ENCODE peak calls at places on chromosome 4, in four cellular contexts. One of them, this sample, is unnamed. For H3K4me1 and H3K27me3, the result is how much of the 10 kb centered on the place peaks cover.

GRCh38 chr4:128061566-128062536 is 739 bp downstream of the LARP1B start:
- DNase-seq in thoracic aorta: no peak
- DNase-seq in H1: peak
- DNase-seq in prostate gland: peak
- DNase-seq in this sample: peak

GRCh38 chr4:158998624-158999023 is 104.3 kb upstream of the RAPGEF2 start:
- DNase-seq in thoracic aorta: no peak
- DNase-seq in H1: no peak
- DNase-seq in prostate gland: no peak
- DNase-seq in this sample: no peak

GRCh38 chr4:38109896-38110295 is 149.7 kb downstream of the PTTG2 start:
- DNase-seq in thoracic aorta: no peak
- DNase-seq in H1: no peak
- DNase-seq in prostate gland: no peak
- DNase-seq in this sample: no peak

GRCh38 chr4:169133932-169134331 is 123.9 kb upstream of the CBR4 start:
- DNase-seq in thoracic aorta: no peak
- DNase-seq in H1: no peak
- DNase-seq in prostate gland: peak
- DNase-seq in this sample: no peak

GRCh38 chr4:93897559-93897958 is 69.0 kb downstream of the ATOH1 start:
- DNase-seq in thoracic aorta: no peak
- DNase-seq in H1: no peak
- DNase-seq in prostate gland: no peak
- DNase-seq in this sample: no peak

GRCh38 chr4:7195546-7196282 is 3.4 kb downstream of the SORCS2 start:
- DNase-seq in thoracic aorta: no peak
- DNase-seq in H1: no peak
- DNase-seq in prostate gland: no peak
- DNase-seq in this sample: no peak

GRCh38 chr4:86586160-86586572 is 7.9 kb upstream of the PTPN13 start:
- DNase-seq in thoracic aorta: no peak
- DNase-seq in H1: no peak
- DNase-seq in prostate gland: no peak
- DNase-seq in this sample: no peak

GRCh38 chr4:28730304-28730703 is 1869.7 kb downstream of the STIM2 start:
- DNase-seq in thoracic aorta: no peak
- DNase-seq in H1: no peak
- DNase-seq in prostate gland: no peak
- DNase-seq in this sample: no peak

GRCh38 chr4:150664935-150665334 is 83.0 kb downstream of the MAB21L2 start:
- DNase-seq in thoracic aorta: no peak
- DNase-seq in H1: no peak
- DNase-seq in prostate gland: no peak
- DNase-seq in this sample: no peak

GRCh38 chr4:136571315-136571714 is 961.0 kb downstream of the PCDH18 start:
- DNase-seq in thoracic aorta: no peak
- DNase-seq in H1: no peak
- DNase-seq in prostate gland: no peak
- DNase-seq in this sample: no peak

GRCh38 chr4:23993373-23993772 is 103.5 kb upstream of the PPARGC1A start:
- DNase-seq in thoracic aorta: no peak
- DNase-seq in H1: no peak
- DNase-seq in prostate gland: no peak
- DNase-seq in this sample: no peak

GRCh38 chr4:16916719-16917337 is 18.4 kb upstream of the LDB2 start:
- DNase-seq in thoracic aorta: no peak
- DNase-seq in H1: peak
- DNase-seq in prostate gland: no peak
- DNase-seq in this sample: no peak

GRCh38 chr4:1404573-1405248 is 1.5 kb downstream of the NKX1-1 start:
- DNase-seq in thoracic aorta: no peak
- DNase-seq in H1: no peak
- DNase-seq in prostate gland: peak
- DNase-seq in this sample: peak

GRCh38 chr4:18343581-18343980 is 322.0 kb upstream of the LCORL start:
- DNase-seq in thoracic aorta: no peak
- DNase-seq in H1: no peak
- DNase-seq in prostate gland: no peak
- DNase-seq in this sample: no peak

GRCh38 chr4:984336-985054 is 2.3 kb upstream of the IDUA start:
- DNase-seq in thoracic aorta: no peak
- DNase-seq in H1: no peak
- DNase-seq in prostate gland: no peak
- DNase-seq in this sample: no peak

GRCh38 chr4:36385951-36386561 is 104.6 kb downstream of the DTHD1 start:
- DNase-seq in thoracic aorta: no peak
- DNase-seq in H1: no peak
- DNase-seq in prostate gland: no peak
- DNase-seq in this sample: no peak

GRCh38 chr4:2083116-2083825 is 24.1 kb downstream of the NAT8L start:
- DNase-seq in thoracic aorta: no peak
- DNase-seq in H1: no peak
- DNase-seq in prostate gland: no peak
- DNase-seq in this sample: no peak

GRCh38 chr4:8534601-8535000 is 45.6 kb upstream of the GPR78 start:
- DNase-seq in thoracic aorta: no peak
- DNase-seq in H1: no peak
- DNase-seq in prostate gland: no peak
- DNase-seq in this sample: no peak

GRCh38 chr4:158624889-158625478 is 46.7 kb downstream of the C4orf46 start:
- DNase-seq in thoracic aorta: no peak
- DNase-seq in H1: no peak
- DNase-seq in prostate gland: no peak
- DNase-seq in this sample: no peak

GRCh38 chr4:113559947-113560346 is 201.6 kb downstream of the CAMK2D start:
- DNase-seq in thoracic aorta: no peak
- DNase-seq in H1: no peak
- DNase-seq in prostate gland: no peak
- DNase-seq in this sample: no peak

GRCh38 chr4:187603093-187603395 is 392.5 kb upstream of the ZFP42 start:
- DNase-seq in thoracic aorta: no peak
- DNase-seq in H1: no peak
- DNase-seq in prostate gland: no peak
- DNase-seq in this sample: no peak

GRCh38 chr4:150510176-150510875 is 71.6 kb upstream of the MAB21L2 start:
- DNase-seq in thoracic aorta: no peak
- DNase-seq in H1: no peak
- DNase-seq in prostate gland: no peak
- DNase-seq in this sample: no peak

GRCh38 chr4:6050551-6050950 is 32.3 kb upstream of the C4orf50 start:
- DNase-seq in thoracic aorta: no peak
- DNase-seq in H1: no peak
- DNase-seq in prostate gland: no peak
- DNase-seq in this sample: no peak

GRCh38 chr4:2598661-2599654 is 62.5 kb downstream of the FAM193A start:
- DNase-seq in thoracic aorta: no peak
- DNase-seq in H1: no peak
- DNase-seq in prostate gland: no peak
- DNase-seq in this sample: no peak

GRCh38 chr4:105605493-105605892 is 53.1 kb downstream of the ARHGEF38 start:
- DNase-seq in thoracic aorta: no peak
- DNase-seq in H1: no peak
- DNase-seq in prostate gland: no peak
- DNase-seq in this sample: no peak

GRCh38 chr4:79331126-79331876 is 5.4 kb upstream of the NAA11 start:
- DNase-seq in thoracic aorta: no peak
- DNase-seq in H1: no peak
- DNase-seq in prostate gland: no peak
- DNase-seq in this sample: no peak

GRCh38 chr4:17544831-17545234 is 29.9 kb downstream of the CLRN2 start:
- DNase-seq in thoracic aorta: no peak
- DNase-seq in H1: no peak
- DNase-seq in prostate gland: peak
- DNase-seq in this sample: no peak

GRCh38 chr4:7687796-7688195 is 251.9 kb downstream of the AFAP1 start:
- DNase-seq in thoracic aorta: no peak
- DNase-seq in H1: no peak
- DNase-seq in prostate gland: no peak
- DNase-seq in this sample: no peak

GRCh38 chr4:26687728-26688127 is 103.8 kb downstream of the TBC1D19 start:
- DNase-seq in thoracic aorta: no peak
- DNase-seq in H1: no peak
- DNase-seq in prostate gland: no peak
- DNase-seq in this sample: no peak

GRCh38 chr4:70895846-70896435 is 6.2 kb upstream of the MOB1B start:
- DNase-seq in thoracic aorta: no peak
- DNase-seq in H1: no peak
- DNase-seq in prostate gland: no peak
- DNase-seq in this sample: no peak

GRCh38 chr4:97892596-97893266 is 250.5 kb downstream of the STPG2 start:
- DNase-seq in thoracic aorta: no peak
- DNase-seq in H1: no peak
- DNase-seq in prostate gland: no peak
- DNase-seq in this sample: no peak

GRCh38 chr4:155638195-155638960 is 28.3 kb upstream of the GUCY1A1 start:
- DNase-seq in thoracic aorta: no peak
- DNase-seq in H1: no peak
- DNase-seq in prostate gland: no peak
- DNase-seq in this sample: no peak

GRCh38 chr4:48222491-48222890 is 47.1 kb downstream of the TEC start:
- DNase-seq in thoracic aorta: no peak
- DNase-seq in H1: no peak
- DNase-seq in prostate gland: no peak
- DNase-seq in this sample: no peak

GRCh38 chr4:65805936-65806335 is 135.6 kb upstream of the EPHA5 start:
- DNase-seq in thoracic aorta: no peak
- DNase-seq in H1: no peak
- DNase-seq in prostate gland: no peak
- DNase-seq in this sample: no peak

GRCh38 chr4:176261481-176261880 is 7.5 kb downstream of the ASB5 start:
- DNase-seq in thoracic aorta: no peak
- DNase-seq in H1: no peak
- DNase-seq in prostate gland: no peak
- DNase-seq in this sample: no peak

GRCh38 chr4:138542191-138542771 is 300.1 kb upstream of the SLC7A11 start:
- DNase-seq in thoracic aorta: no peak
- DNase-seq in H1: no peak
- DNase-seq in prostate gland: no peak
- DNase-seq in this sample: no peak

GRCh38 chr4:40957281-40957680 is 207.5 kb downstream of the NSUN7 start:
- DNase-seq in thoracic aorta: no peak
- DNase-seq in H1: no peak
- DNase-seq in prostate gland: no peak
- DNase-seq in this sample: no peak

DNA sequence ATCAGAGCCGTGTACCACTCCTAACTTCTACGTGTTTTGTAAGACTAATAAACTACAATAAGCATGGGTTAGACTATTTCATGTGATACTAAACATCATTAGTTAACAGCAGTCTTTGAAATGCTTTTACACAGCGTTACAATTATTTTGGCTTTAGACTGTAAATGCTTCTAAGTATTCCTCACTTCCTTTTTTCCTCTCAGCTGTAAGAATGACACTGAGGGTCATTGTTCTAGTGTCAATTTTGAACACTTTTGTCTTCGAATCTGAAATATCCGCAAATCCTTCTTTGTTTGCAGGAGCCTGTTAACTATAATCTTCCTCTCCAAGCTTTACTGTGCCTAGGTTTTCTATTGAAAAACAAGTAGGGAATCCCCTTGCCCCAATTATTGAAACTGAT is 1.5 kb downstream of the ABCE1 start:
- DNase-seq in thoracic aorta: no peak
- DNase-seq in H1: no peak
- DNase-seq in prostate gland: no peak
- DNase-seq in this sample: no peak
- H3K4me3 ChIP-seq in thoracic aorta: peak
- H3K4me3 ChIP-seq in H1: no peak
- H3K4me3 ChIP-seq in prostate gland: no peak
- H3K4me3 ChIP-seq in this sample: peak

GRCh38 chr4:118754890-118755289 is 69.7 kb downstream of the METTL14 start:
- DNase-seq in thoracic aorta: no peak
- DNase-seq in H1: no peak
- DNase-seq in prostate gland: no peak
- DNase-seq in this sample: no peak
- H3K4me1 ChIP-seq in thoracic aorta: half or more
- H3K4me1 ChIP-seq in H1: under half
- H3K4me1 ChIP-seq in prostate gland: under half
- H3K4me1 ChIP-seq in this sample: half or more

GRCh38 chr4:154491341-154491679 is 289 bp downstream of the DCHS2 start:
- DNase-seq in thoracic aorta: no peak
- DNase-seq in H1: no peak
- DNase-seq in prostate gland: no peak
- DNase-seq in this sample: no peak
- H3K27me3 ChIP-seq in thoracic aorta: under half
- H3K27me3 ChIP-seq in H1: under half
- H3K27me3 ChIP-seq in prostate gland: under half
- H3K27me3 ChIP-seq in this sample: under half

DNA sequence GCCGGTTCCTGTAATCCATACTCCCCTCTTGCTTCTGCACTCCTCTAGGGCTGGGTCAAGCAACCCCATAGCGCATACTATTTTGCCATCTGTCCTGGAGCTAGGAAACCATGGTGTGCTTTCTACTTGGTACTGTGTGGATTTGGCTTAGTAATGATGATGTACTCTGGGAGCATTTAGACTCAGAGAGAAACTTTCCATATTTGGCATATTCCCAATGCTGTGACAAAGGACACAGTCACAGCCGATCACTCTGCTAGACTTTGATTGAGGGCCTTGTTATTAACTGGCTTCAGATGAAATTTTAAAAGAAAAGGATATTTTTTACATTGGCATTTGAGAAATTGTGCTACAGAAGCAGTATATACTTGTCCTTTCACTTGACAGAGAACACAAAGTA is 86.1 kb upstream of the GRXCR1 start:
- DNase-seq in thoracic aorta: no peak
- DNase-seq in H1: no peak
- DNase-seq in prostate gland: no peak
- DNase-seq in this sample: no peak
- H3K4me3 ChIP-seq in thoracic aorta: no peak
- H3K4me3 ChIP-seq in H1: no peak
- H3K4me3 ChIP-seq in prostate gland: no peak
- H3K4me3 ChIP-seq in this sample: no peak

GRCh38 chr4:57080781-57081650 is 29.2 kb downstream of the IGFBP7 start:
- DNase-seq in thoracic aorta: no peak
- DNase-seq in H1: no peak
- DNase-seq in prostate gland: peak
- DNase-seq in this sample: no peak
- H3K4me1 ChIP-seq in thoracic aorta: half or more
- H3K4me1 ChIP-seq in H1: under half
- H3K4me1 ChIP-seq in prostate gland: under half
- H3K4me1 ChIP-seq in this sample: under half

DNA sequence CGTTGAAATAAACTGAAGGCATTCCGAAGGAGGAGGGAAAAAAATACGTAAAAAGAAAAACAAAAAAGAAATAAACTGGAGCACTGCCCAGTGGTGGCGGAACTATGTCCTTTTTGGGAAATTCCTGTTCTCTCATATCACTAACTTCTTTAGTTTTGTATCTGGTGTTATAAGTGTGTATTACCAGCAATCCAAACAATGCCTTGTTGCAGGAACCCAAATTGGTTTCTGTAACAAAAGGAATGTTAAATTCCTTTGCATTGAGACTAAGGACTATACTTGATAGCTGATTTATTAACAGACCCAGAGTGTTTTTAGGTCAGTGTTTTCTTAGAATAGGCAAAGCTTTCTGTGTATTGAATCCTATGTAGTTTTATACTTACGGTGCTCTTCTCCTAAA is 6.6 kb downstream of the CCNG2 start:
- DNase-seq in thoracic aorta: no peak
- DNase-seq in H1: no peak
- DNase-seq in prostate gland: no peak
- DNase-seq in this sample: no peak
- H3K27me3 ChIP-seq in thoracic aorta: under half
- H3K27me3 ChIP-seq in H1: under half
- H3K27me3 ChIP-seq in prostate gland: under half
- H3K27me3 ChIP-seq in this sample: under half

This sample was measured in vagina.